ENCODE peak calls at places on chromosomes 5 and 9, in five cellular contexts. One of them, this sample, is unnamed.

GRCh38 chr9:2208465-2208864 is 193.3 kb downstream of the SMARCA2 start:
- DNase-seq in type B pancreatic cell: no peak
- DNase-seq in GM13977: no peak
- DNase-seq in fibroblast of the aortic adventitia: no peak
- DNase-seq in Panc1: no peak
- DNase-seq in this sample: no peak

GRCh38 chr5:137245438-137245837 is 253.7 kb downstream of the SPOCK1 start:
- DNase-seq in type B pancreatic cell: no peak
- DNase-seq in GM13977: no peak
- DNase-seq in fibroblast of the aortic adventitia: no peak
- DNase-seq in Panc1: no peak
- DNase-seq in this sample: no peak

GRCh38 chr9:129910628-129911567 is 75.6 kb downstream of the USP20 start:
- DNase-seq in type B pancreatic cell: no peak
- DNase-seq in GM13977: no peak
- DNase-seq in fibroblast of the aortic adventitia: peak; percentile 100
- DNase-seq in Panc1: peak; percentile 85
- DNase-seq in this sample: no peak

GRCh38 chr5:154801083-154801482 is 45.9 kb downstream of the LARP1 start:
- DNase-seq in type B pancreatic cell: no peak
- DNase-seq in GM13977: no peak
- DNase-seq in fibroblast of the aortic adventitia: peak; percentile 64
- DNase-seq in Panc1: no peak
- DNase-seq in this sample: no peak

GRCh38 chr9:136379401-136379800 is 5.9 kb upstream of the CARD9 start:
- DNase-seq in type B pancreatic cell: no peak
- DNase-seq in GM13977: no peak
- DNase-seq in fibroblast of the aortic adventitia: no peak
- DNase-seq in Panc1: no peak
- DNase-seq in this sample: no peak

GRCh38 chr5:173242675-173243085 is 7.7 kb upstream of the NKX2-5 start:
- DNase-seq in type B pancreatic cell: no peak
- DNase-seq in GM13977: peak; percentile 32
- DNase-seq in fibroblast of the aortic adventitia: no peak
- DNase-seq in Panc1: no peak
- DNase-seq in this sample: no peak

GRCh38 chr5:73997936-73998335 is 371.9 kb downstream of the ARHGEF28 start:
- DNase-seq in type B pancreatic cell: no peak
- DNase-seq in GM13977: no peak
- DNase-seq in fibroblast of the aortic adventitia: no peak
- DNase-seq in Panc1: no peak
- DNase-seq in this sample: no peak

GRCh38 chr9:107789001-107789710 is 299.6 kb upstream of the KLF4 start:
- DNase-seq in type B pancreatic cell: no peak
- DNase-seq in GM13977: no peak
- DNase-seq in fibroblast of the aortic adventitia: no peak
- DNase-seq in Panc1: no peak
- DNase-seq in this sample: no peak

GRCh38 chr9:78267889-78268288 is 29.0 kb upstream of the PSAT1 start:
- DNase-seq in type B pancreatic cell: no peak
- DNase-seq in GM13977: no peak
- DNase-seq in fibroblast of the aortic adventitia: no peak
- DNase-seq in Panc1: no peak
- DNase-seq in this sample: no peak

GRCh38 chr5:1349246-1349645 is 4.3 kb upstream of the CLPTM1L start:
- DNase-seq in type B pancreatic cell: no peak
- DNase-seq in GM13977: no peak
- DNase-seq in fibroblast of the aortic adventitia: no peak
- DNase-seq in Panc1: no peak
- DNase-seq in this sample: no peak
- TF ChIP-seq CTCF in type B pancreatic cell: no peak
- TF ChIP-seq CTCF in GM13977: no peak
- TF ChIP-seq CTCF in fibroblast of the aortic adventitia: no peak
- TF ChIP-seq CTCF in Panc1: no peak
- TF ChIP-seq CTCF in this sample: no peak

GRCh38 chr5:159955056-159955624 is 38.9 kb downstream of the ADRA1B start:
- DNase-seq in type B pancreatic cell: no peak
- DNase-seq in GM13977: no peak
- DNase-seq in fibroblast of the aortic adventitia: no peak
- DNase-seq in Panc1: no peak
- DNase-seq in this sample: no peak

GRCh38 chr5:159953609-159954008 is 37.3 kb downstream of the ADRA1B start:
- DNase-seq in type B pancreatic cell: no peak
- DNase-seq in GM13977: no peak
- DNase-seq in fibroblast of the aortic adventitia: no peak
- DNase-seq in Panc1: no peak
- DNase-seq in this sample: no peak

GRCh38 chr5:159947708-159948358 is 31.6 kb downstream of the ADRA1B start:
- DNase-seq in type B pancreatic cell: no peak
- DNase-seq in GM13977: no peak
- DNase-seq in fibroblast of the aortic adventitia: peak; percentile 13
- DNase-seq in Panc1: no peak
- DNase-seq in this sample: no peak

GRCh38 chr5:159951834-159952233 is 35.6 kb downstream of the ADRA1B start:
- DNase-seq in type B pancreatic cell: no peak
- DNase-seq in GM13977: no peak
- DNase-seq in fibroblast of the aortic adventitia: no peak
- DNase-seq in Panc1: no peak
- DNase-seq in this sample: no peak

GRCh38 chr5:159951387-159951786 is 35.1 kb downstream of the ADRA1B start:
- DNase-seq in type B pancreatic cell: no peak
- DNase-seq in GM13977: no peak
- DNase-seq in fibroblast of the aortic adventitia: no peak
- DNase-seq in Panc1: no peak
- DNase-seq in this sample: no peak
- TF ChIP-seq CTCF in type B pancreatic cell: peak; percentile 58
- TF ChIP-seq CTCF in GM13977: no peak
- TF ChIP-seq CTCF in fibroblast of the aortic adventitia: peak; percentile 7
- TF ChIP-seq CTCF in Panc1: peak; percentile 38
- TF ChIP-seq CTCF in this sample: no peak

DNA sequence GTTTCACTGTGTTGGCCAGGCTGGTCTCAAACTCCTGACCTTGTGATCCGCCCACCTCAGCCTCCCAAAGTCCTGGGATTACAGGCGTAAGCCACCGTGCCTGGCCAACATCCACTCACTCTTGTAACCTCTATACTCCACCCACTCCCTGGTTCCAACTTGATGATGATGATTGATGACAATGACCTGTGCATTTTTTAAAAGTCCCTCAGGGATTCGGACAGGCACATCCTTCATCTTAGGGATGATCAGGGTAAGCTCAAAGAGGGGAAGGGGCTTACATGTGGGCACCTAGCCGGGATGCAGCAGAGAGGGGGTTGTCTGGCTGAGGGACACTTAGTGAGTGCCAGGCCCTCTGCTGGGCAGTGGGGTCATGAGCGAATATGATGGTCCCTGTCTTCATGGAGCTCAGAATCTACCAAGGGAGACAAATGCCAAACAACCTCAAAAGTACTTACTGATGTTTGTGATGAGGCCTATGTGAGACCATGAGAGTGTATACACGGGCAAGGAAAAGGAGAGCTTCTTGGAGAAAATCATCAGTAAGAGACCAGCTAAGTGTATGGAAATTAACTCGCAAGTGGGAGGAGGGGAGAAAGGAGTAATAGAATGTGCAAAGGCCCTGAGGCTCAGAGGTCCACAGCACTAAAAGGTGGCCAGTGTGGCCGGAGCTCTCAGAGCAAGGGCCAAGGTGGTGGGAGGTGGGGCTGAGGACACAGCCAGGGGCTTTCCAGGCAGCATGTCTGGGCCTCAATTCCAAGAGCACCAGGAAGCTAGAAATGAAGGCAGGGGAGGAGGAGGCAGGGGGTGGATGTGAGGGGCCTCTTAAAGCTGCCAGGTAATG is 27.4 kb downstream of the LHX2 start:
- DNase-seq in type B pancreatic cell: no peak
- DNase-seq in GM13977: no peak
- DNase-seq in fibroblast of the aortic adventitia: no peak
- DNase-seq in Panc1: no peak
- DNase-seq in this sample: no peak
- TF ChIP-seq CTCF in type B pancreatic cell: no peak
- TF ChIP-seq CTCF in GM13977: peak; percentile 32
- TF ChIP-seq CTCF in fibroblast of the aortic adventitia: no peak
- TF ChIP-seq CTCF in Panc1: peak; percentile 44
- TF ChIP-seq CTCF in this sample: no peak

DNA sequence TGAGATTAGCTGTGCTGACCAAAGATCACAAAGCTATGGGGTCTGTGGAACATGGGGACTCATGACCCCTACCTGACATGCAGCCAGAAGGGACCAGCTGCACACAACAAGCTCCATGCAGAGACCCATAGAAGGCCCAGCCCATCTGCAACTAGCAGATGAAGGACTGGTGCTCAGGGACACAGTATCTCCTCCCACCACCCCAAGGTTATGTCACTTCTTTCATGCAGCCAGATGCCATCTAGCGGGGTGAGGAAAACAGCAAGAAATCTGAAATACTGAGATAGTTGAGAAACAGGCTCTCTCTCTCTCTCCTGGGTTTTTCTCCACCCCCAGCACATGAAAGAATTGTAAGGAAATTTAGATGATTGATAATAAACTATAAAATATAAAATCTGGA is 161.3 kb upstream of the DAPK1 start:
- DNase-seq in type B pancreatic cell: no peak
- DNase-seq in GM13977: peak; percentile 26
- DNase-seq in fibroblast of the aortic adventitia: peak; percentile 28
- DNase-seq in Panc1: no peak
- DNase-seq in this sample: no peak
- TF ChIP-seq CTCF in type B pancreatic cell: no peak
- TF ChIP-seq CTCF in GM13977: peak; percentile 42
- TF ChIP-seq CTCF in fibroblast of the aortic adventitia: peak; percentile 41
- TF ChIP-seq CTCF in Panc1: no peak
- TF ChIP-seq CTCF in this sample: no peak

GRCh38 chr9:89602978-89603628 is 1.7 kb upstream of the GADD45G start:
- DNase-seq in type B pancreatic cell: peak; percentile 93
- DNase-seq in GM13977: peak; percentile 85
- DNase-seq in fibroblast of the aortic adventitia: peak; percentile 72
- DNase-seq in Panc1: no peak
- DNase-seq in this sample: peak; percentile 73

GRCh38 chr9:89606049-89606481 is 1.3 kb downstream of the GADD45G start:
- DNase-seq in type B pancreatic cell: no peak
- DNase-seq in GM13977: peak; percentile 53
- DNase-seq in fibroblast of the aortic adventitia: peak; percentile 57
- DNase-seq in Panc1: no peak
- DNase-seq in this sample: peak; percentile 33

GRCh38 chr9:89603629-89604462 is 966 bp upstream of the GADD45G start:
- DNase-seq in type B pancreatic cell: peak; percentile 77
- DNase-seq in GM13977: peak; percentile 64
- DNase-seq in fibroblast of the aortic adventitia: peak; percentile 13
- DNase-seq in Panc1: no peak
- DNase-seq in this sample: no peak

GRCh38 chr9:89605181-89606048 is 603 bp downstream of the GADD45G start:
- DNase-seq in type B pancreatic cell: no peak
- DNase-seq in GM13977: peak; percentile 63
- DNase-seq in fibroblast of the aortic adventitia: peak; percentile 22
- DNase-seq in Panc1: no peak
- DNase-seq in this sample: peak; percentile 45

DNA sequence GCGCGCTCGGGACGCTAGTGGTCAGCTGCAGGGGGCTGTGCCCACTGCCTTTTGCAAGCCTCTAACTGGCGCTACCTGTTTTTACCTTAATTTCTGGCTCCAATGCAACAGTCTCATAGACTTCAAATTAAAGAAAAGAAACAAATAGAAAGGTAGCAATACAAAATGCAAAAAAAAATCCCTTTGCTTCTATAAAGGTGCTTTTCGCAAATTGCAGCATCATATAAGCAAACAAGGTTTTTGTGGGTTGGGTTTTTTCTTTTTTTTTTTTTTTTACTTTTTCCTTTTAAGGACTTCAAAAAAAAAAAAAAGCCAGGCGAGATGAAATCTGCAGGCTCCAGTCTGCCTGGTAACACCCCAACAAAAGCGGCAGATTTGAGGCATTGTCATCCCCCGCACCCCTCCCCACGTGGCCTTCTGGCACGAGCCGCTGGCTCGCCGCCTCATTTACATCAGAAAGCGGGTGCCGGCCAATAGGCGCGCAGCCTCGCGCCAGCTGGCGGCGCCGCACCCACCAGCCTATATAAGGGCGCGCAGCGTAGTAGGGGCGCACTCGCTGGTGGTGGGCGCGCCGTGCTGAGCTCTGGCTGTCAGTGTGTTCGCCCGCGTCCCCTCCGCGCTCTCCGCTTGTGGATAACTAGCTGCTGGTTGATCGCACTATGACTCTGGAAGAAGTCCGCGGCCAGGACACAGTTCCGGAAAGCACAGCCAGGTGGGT is at the start of gene GADD45G:
- DNase-seq in type B pancreatic cell: peak; percentile 85
- DNase-seq in GM13977: peak; percentile 91
- DNase-seq in fibroblast of the aortic adventitia: peak; percentile 82
- DNase-seq in Panc1: no peak
- DNase-seq in this sample: peak; percentile 72
- TF ChIP-seq CTCF in type B pancreatic cell: peak; percentile 34
- TF ChIP-seq CTCF in GM13977: no peak
- TF ChIP-seq CTCF in fibroblast of the aortic adventitia: no peak
- TF ChIP-seq CTCF in Panc1: no peak
- TF ChIP-seq CTCF in this sample: no peak

GRCh38 chr5:168991311-168991710 is 309.6 kb downstream of the SLIT3 start:
- DNase-seq in type B pancreatic cell: no peak
- DNase-seq in GM13977: no peak
- DNase-seq in fibroblast of the aortic adventitia: no peak
- DNase-seq in Panc1: no peak
- DNase-seq in this sample: no peak

GRCh38 chr5:168991991-168992390 is 308.9 kb downstream of the SLIT3 start:
- DNase-seq in type B pancreatic cell: no peak
- DNase-seq in GM13977: no peak
- DNase-seq in fibroblast of the aortic adventitia: peak; percentile 28
- DNase-seq in Panc1: no peak
- DNase-seq in this sample: no peak

GRCh38 chr5:168989731-168990505 is 311.0 kb downstream of the SLIT3 start:
- DNase-seq in type B pancreatic cell: no peak
- DNase-seq in GM13977: no peak
- DNase-seq in fibroblast of the aortic adventitia: no peak
- DNase-seq in Panc1: no peak
- DNase-seq in this sample: no peak

GRCh38 chr5:168995024-168995423 is 305.9 kb downstream of the SLIT3 start:
- DNase-seq in type B pancreatic cell: no peak
- DNase-seq in GM13977: no peak
- DNase-seq in fibroblast of the aortic adventitia: no peak
- DNase-seq in Panc1: no peak
- DNase-seq in this sample: no peak

GRCh38 chr5:168992687-168993086 is 308.3 kb downstream of the SLIT3 start:
- DNase-seq in type B pancreatic cell: no peak
- DNase-seq in GM13977: no peak
- DNase-seq in fibroblast of the aortic adventitia: no peak
- DNase-seq in Panc1: no peak
- DNase-seq in this sample: no peak
- TF ChIP-seq CTCF in type B pancreatic cell: peak; percentile 64
- TF ChIP-seq CTCF in GM13977: no peak
- TF ChIP-seq CTCF in fibroblast of the aortic adventitia: no peak
- TF ChIP-seq CTCF in Panc1: peak; percentile 69
- TF ChIP-seq CTCF in this sample: no peak